ENCODE peak calls at places on chromosomes 6 and 20, in ten cellular contexts. M is esophagus squamous epithelium, U is endothelial cell of umbilical vein, P is upper lobe of left lung, H is K562, O is IMR-90, C is uterus, D is right lobe of liver, I is adrenal gland, T is A549. Q is an unnamed sample. For H3K4me1, the result is how much of the 10 kb centered on the place peaks cover.

GRCh38 chr6:110878751-110879539 is 4.4 kb downstream of the AMD1 start:
- DNase-seq in M (no peak), U (peak), P (peak), H (peak), O (peak), C (no peak), D (no peak), I (no peak), T (peak), Q (no peak)

GRCh38 chr6:23319560-23319959 is 750.2 kb downstream of the HDGFL1 start:
- DNase-seq in M (no peak), U (no peak), P (no peak), H (no peak), O (no peak), C (no peak), D (no peak), I (no peak), T (no peak), Q (no peak)

GRCh38 chr6:34792605-34793500 is 970 bp downstream of the BLTP3A start:
- DNase-seq in M (no peak), U (peak), P (peak), H (peak), O (peak), C (peak), D (no peak), I (peak), T (peak), Q (peak)

GRCh38 chr20:37243937-37244571 is 17.6 kb downstream of the GHRH start:
- DNase-seq in M (no peak), U (peak), P (no peak), H (no peak), O (no peak), C (no peak), D (peak), I (peak), T (no peak), Q (no peak)

GRCh38 chr20:57384486-57384885 is 6.7 kb upstream of the RBM38 start:
- DNase-seq in M (no peak), U (no peak), P (no peak), H (no peak), O (no peak), C (no peak), D (no peak), I (no peak), T (no peak), Q (no peak)

GRCh38 chr20:50728981-50729874 is 2.2 kb upstream of the PARD6B start:
- DNase-seq in M (no peak), U (no peak), P (peak), H (no peak), O (no peak), C (no peak), D (no peak), I (no peak), T (peak), Q (no peak)

GRCh38 chr20:58361549-58361948 is 27.5 kb upstream of the VAPB start:
- DNase-seq in M (no peak), U (no peak), P (no peak), H (no peak), O (peak), C (no peak), D (no peak), I (no peak), T (no peak), Q (no peak)

GRCh38 chr6:90648873-90649272 is 62.0 kb upstream of the MAP3K7 start:
- DNase-seq in M (no peak), U (no peak), P (no peak), H (no peak), O (no peak), C (no peak), D (no peak), I (no peak), T (no peak), Q (no peak)

GRCh38 chr6:4487538-4487937 is 288.7 kb upstream of the CDYL start:
- DNase-seq in M (no peak), U (no peak), P (peak), H (no peak), O (no peak), C (no peak), D (no peak), I (peak), T (peak), Q (no peak)

GRCh38 chr6:35449287-35449881 is 2.8 kb upstream of the FANCE start:
- DNase-seq in M (no peak), U (peak), P (peak), H (peak), O (peak), C (no peak), D (no peak), I (peak), T (peak), Q (no peak)

GRCh38 chr6:47292944-47293343 is 16.8 kb downstream of the TNFRSF21 start:
- DNase-seq in M (no peak), U (peak), P (no peak), H (no peak), O (peak), C (no peak), D (no peak), I (no peak), T (no peak), Q (no peak)

GRCh38 chr20:13739726-13740649 is 44.7 kb downstream of the ESF1 start:
- DNase-seq in M (no peak), U (no peak), P (no peak), H (no peak), O (no peak), C (no peak), D (no peak), I (no peak), T (no peak), Q (no peak)

GRCh38 chr6:14948586-14949245 is 297.2 kb upstream of the JARID2 start:
- DNase-seq in M (no peak), U (no peak), P (no peak), H (no peak), O (no peak), C (no peak), D (no peak), I (no peak), T (no peak), Q (no peak)

GRCh38 chr6:106496791-106497190 is 132.5 kb downstream of the RTN4IP1 start:
- DNase-seq in M (no peak), U (no peak), P (peak), H (no peak), O (no peak), C (no peak), D (no peak), I (no peak), T (no peak), Q (no peak)

GRCh38 chr20:62710886-62711702 is 2.5 kb downstream of the NTSR1 start:
- DNase-seq in M (no peak), U (no peak), P (no peak), H (peak), O (peak), C (no peak), D (peak), I (no peak), T (no peak), Q (no peak)

GRCh38 chr6:45927421-45928234 is 88.0 kb downstream of the CLIC5 start:
- DNase-seq in M (no peak), U (no peak), P (no peak), H (no peak), O (no peak), C (no peak), D (no peak), I (no peak), T (no peak), Q (no peak)

GRCh38 chr6:21164768-21165326 is 428.7 kb upstream of the SOX4 start:
- DNase-seq in M (no peak), U (peak), P (no peak), H (no peak), O (peak), C (no peak), D (no peak), I (no peak), T (no peak), Q (no peak)

GRCh38 chr6:159728552-159728951 is 1.2 kb downstream of the WTAP start:
- DNase-seq in M (no peak), U (no peak), P (no peak), H (peak), O (no peak), C (no peak), D (no peak), I (no peak), T (no peak), Q (no peak)

GRCh38 chr6:1950631-1951030 is 294.8 kb downstream of the GMDS start:
- DNase-seq in M (no peak), U (no peak), P (no peak), H (no peak), O (no peak), C (no peak), D (no peak), I (no peak), T (no peak), Q (no peak)

GRCh38 chr6:150408842-150409241 is 40.0 kb downstream of the IYD start:
- DNase-seq in M (no peak), U (no peak), P (no peak), H (no peak), O (no peak), C (no peak), D (no peak), I (no peak), T (no peak), Q (no peak)

GRCh38 chr6:37547564-37548061 is 47.9 kb upstream of the CCDC167 start:
- DNase-seq in M (no peak), U (peak), P (no peak), H (no peak), O (peak), C (no peak), D (no peak), I (peak), T (no peak), Q (no peak)

GRCh38 chr6:166739655-166740318 is 112.7 kb upstream of the RPS6KA2 start:
- DNase-seq in M (no peak), U (no peak), P (no peak), H (no peak), O (no peak), C (no peak), D (no peak), I (no peak), T (no peak), Q (no peak)

GRCh38 chr6:28137458-28138020 is 4.1 kb upstream of the ZKSCAN8 start:
- DNase-seq in M (no peak), U (no peak), P (no peak), H (peak), O (peak), C (no peak), D (no peak), I (no peak), T (no peak), Q (no peak)

GRCh38 chr6:17456711-17457110 is 63.3 kb downstream of the CAP2 start:
- DNase-seq in M (no peak), U (no peak), P (no peak), H (no peak), O (no peak), C (no peak), D (no peak), I (no peak), T (no peak), Q (no peak)

GRCh38 chr20:5002077-5002413 is 735 bp upstream of the SLC23A2 start:
- DNase-seq in M (no peak), U (no peak), P (no peak), H (no peak), O (no peak), C (peak), D (no peak), I (no peak), T (no peak), Q (no peak)

GRCh38 chr20:47274449-47275108 is 81.9 kb downstream of the ZMYND8 start:
- DNase-seq in M (no peak), U (peak), P (peak), H (peak), O (peak), C (no peak), D (no peak), I (peak), T (peak), Q (no peak)

GRCh38 chr6:87944541-87944954 is 103.1 kb upstream of the SPACA1 start:
- DNase-seq in M (no peak), U (no peak), P (peak), H (peak), O (peak), C (peak), D (no peak), I (peak), T (peak), Q (no peak)

GRCh38 chr20:54598351-54598750 is 123.0 kb downstream of the DOK5 start:
- DNase-seq in M (no peak), U (no peak), P (no peak), H (no peak), O (no peak), C (no peak), D (no peak), I (no peak), T (no peak), Q (no peak)

GRCh38 chr20:54062812-54063280 is 7.5 kb downstream of the BCAS1 start:
- DNase-seq in M (no peak), U (peak), P (no peak), H (peak), O (peak), C (no peak), D (no peak), I (no peak), T (peak), Q (no peak)

GRCh38 chr20:35901678-35902544 is 52.4 kb downstream of the SCAND1 start:
- DNase-seq in M (no peak), U (peak), P (no peak), H (peak), O (peak), C (no peak), D (no peak), I (peak), T (peak), Q (no peak)

GRCh38 chr6:154488802-154489437 is 21.6 kb downstream of the CNKSR3 start:
- DNase-seq in M (no peak), U (no peak), P (no peak), H (no peak), O (peak), C (no peak), D (peak), I (no peak), T (no peak), Q (no peak)

GRCh38 chr6:151494235-151494950 is 576 bp downstream of the CCDC170 start:
- DNase-seq in M (no peak), U (peak), P (peak), H (no peak), O (peak), C (peak), D (peak), I (peak), T (peak), Q (peak)

GRCh38 chr20:45174434-45175364 is at the start of gene PI3:
- DNase-seq in M (no peak), U (no peak), P (peak), H (no peak), O (no peak), C (no peak), D (no peak), I (no peak), T (peak), Q (no peak)
- TF ChIP-seq POLR2A in M (no peak), U (no peak), P (no peak), H (no peak), O (no peak), C (no peak), D (no peak), I (no peak), T (no peak), Q (no peak)

DNA sequence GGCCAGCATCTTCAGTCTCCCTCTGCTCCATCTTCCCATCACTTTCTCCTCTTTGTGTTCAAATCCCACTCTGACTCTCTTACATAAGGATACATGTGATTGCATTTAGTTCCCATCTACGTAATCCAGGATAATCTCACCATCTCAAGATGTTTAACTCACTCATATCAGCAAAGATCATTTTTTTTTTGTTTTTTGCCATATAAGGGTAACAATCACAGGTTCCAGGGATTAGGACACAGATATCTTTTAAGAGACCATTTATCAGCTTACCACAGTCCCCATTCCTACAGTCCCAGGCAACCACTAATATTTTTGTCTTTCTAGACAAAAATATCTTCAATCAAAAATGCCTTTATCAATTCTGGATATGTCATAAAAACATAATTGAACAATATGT is 3.2 kb upstream of the TREML2 start:
- DNase-seq in M (no peak), U (no peak), P (no peak), H (no peak), O (no peak), C (no peak), D (no peak), I (no peak), T (no peak), Q (no peak)
- TF ChIP-seq CTCF in M (no peak), U (no peak), P (no peak), H (no peak), O (no peak), C (no peak), D (no peak), I (no peak), T (no peak), Q (no peak)

DNA sequence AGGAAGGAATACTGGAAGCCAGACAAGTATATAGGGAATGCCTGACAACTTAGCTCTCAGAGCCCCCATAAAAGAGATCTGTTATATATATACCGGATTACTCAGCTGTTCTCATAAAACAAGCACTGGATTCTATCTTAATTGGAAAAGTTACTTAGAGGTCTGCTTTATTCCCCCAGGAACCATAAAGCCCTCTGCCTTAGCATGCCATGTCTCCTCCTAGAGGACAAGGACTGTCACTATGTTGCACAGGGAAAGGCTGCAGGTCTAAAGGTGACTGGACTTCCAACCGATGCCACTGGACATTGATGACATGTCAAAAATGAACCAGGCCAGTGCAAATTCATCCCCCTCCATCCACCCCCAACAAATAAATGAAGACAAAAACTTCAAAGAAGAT is 6.4 kb downstream of the EXOC2 start:
- DNase-seq in M (no peak), U (no peak), P (no peak), H (no peak), O (no peak), C (no peak), D (no peak), I (no peak), T (no peak), Q (no peak)
- H3K4me1 ChIP-seq in M (under half), U (under half), P (under half), H (under half), O (under half), C (under half), D (under half), I (under half), T (under half), Q (under half)

GRCh38 chr6:44201638-44202303 is 15.0 kb upstream of the MYMX start:
- DNase-seq in M (no peak), U (no peak), P (no peak), H (peak), O (no peak), C (no peak), D (no peak), I (no peak), T (no peak), Q (no peak)
- TF ChIP-seq POLR2A in M (no peak), U (no peak), P (no peak), H (peak), O (no peak), C (no peak), D (no peak), I (no peak), T (no peak), Q (no peak)

GRCh38 chr6:141724731-141725130 is 408.0 kb upstream of the GJE1 start:
- DNase-seq in M (no peak), U (no peak), P (no peak), H (no peak), O (no peak), C (no peak), D (no peak), I (no peak), T (no peak), Q (no peak)

DNA sequence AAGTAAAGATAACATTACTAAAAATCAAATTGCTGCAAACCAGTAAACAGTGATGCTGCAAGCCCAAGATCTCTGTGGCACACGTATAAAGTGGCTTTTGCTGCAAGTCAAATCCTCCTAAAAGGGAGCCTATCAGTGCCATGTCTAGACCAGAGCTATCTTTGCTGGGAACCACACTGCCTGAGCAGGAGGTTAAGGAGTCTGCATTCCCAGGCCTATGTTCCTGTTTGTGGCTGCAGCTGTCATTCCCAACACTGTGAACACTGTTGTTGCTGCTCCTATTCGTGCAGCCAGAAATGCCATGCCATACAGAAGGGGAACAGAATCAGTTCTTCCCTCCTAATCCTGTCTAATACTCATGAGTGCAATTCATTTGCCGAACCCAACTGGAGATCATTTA is 406.6 kb upstream of the GJE1 start:
- DNase-seq in M (no peak), U (peak), P (no peak), H (no peak), O (no peak), C (no peak), D (no peak), I (no peak), T (no peak), Q (no peak)
- TF ChIP-seq CTCF in M (no peak), U (no peak), P (no peak), H (no peak), O (no peak), C (no peak), D (no peak), I (no peak), T (no peak), Q (no peak)

GRCh38 chr6:33622456-33623431 is 1.6 kb downstream of the ITPR3 start:
- DNase-seq in M (no peak), U (no peak), P (peak), H (peak), O (no peak), C (no peak), D (no peak), I (peak), T (no peak), Q (no peak)
- H3K4me1 ChIP-seq in M (under half), U (under half), P (under half), H (under half), O (under half), C (under half), D (under half), I (under half), T (under half), Q (under half)

DNA sequence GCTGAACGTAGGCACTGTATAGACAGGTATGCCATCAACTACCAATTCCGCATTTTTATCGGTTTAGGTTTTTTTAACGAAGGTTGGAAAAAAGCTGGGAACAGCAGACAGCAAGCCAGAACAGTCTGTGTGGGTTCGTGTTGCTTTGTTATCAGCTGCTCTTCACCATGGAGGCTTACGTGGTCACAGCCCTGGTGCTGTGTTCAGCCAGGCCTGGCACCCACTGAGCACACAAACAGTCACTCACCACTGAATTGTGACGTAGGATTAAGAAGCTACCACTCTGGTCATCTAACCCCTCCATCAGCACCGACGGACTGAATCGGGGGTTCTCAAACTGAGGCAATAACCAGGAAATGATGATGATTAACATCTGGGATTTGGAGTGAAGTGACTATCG is 13.2 kb downstream of the FAM210B start:
- DNase-seq in M (no peak), U (no peak), P (no peak), H (no peak), O (no peak), C (no peak), D (no peak), I (no peak), T (no peak), Q (no peak)
- TF ChIP-seq POLR2A in M (no peak), U (no peak), P (no peak), H (no peak), O (no peak), C (no peak), D (no peak), I (no peak), T (no peak), Q (no peak)

DNA sequence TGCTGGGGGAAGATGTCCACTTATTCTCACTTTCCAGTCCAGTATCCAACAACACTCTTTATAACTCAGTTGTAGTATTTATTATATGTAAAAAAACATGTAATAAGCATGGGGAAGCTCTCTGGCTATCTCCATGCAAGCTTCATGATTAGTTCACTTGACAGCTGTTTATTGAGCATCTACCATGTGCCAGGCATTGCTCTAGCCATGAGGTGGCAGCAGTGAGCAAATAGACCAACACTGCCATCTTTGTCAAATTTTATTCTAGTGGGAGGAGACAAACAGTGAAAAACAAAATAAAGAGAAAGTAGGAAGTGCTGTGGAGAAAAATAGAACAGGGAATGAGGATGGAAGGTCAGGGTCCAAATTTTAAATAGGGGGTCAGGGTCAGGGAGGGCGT is 131.8 kb downstream of the CFAP61 start:
- DNase-seq in M (no peak), U (no peak), P (no peak), H (peak), O (no peak), C (no peak), D (no peak), I (no peak), T (peak), Q (no peak)
- TF ChIP-seq CTCF in M (peak), U (peak), P (no peak), H (peak), O (peak), C (no peak), D (peak), I (no peak), T (peak), Q (no peak)

Q was measured in ovary.